ENCODE peak calls at places on chromosomes 13 and 19, in ten cellular contexts. H, O, T, Q, J, Z, V, X, U and L are unnamed samples.

GRCh38 chr19:52191374-52191773 is 1.5 kb downstream of the PPP2R1A start:
- DNase-seq in X (no peak), H (no peak), V (no peak), J (no peak), Q (no peak), O (no peak), Z (no peak), T (no peak), U (no peak), L (peak)

GRCh38 chr19:46107371-46107770 is 17.1 kb downstream of the IGFL3 start:
- DNase-seq in X (no peak), V (no peak), U (no peak), O (no peak), H (peak), J (no peak), Q (no peak), Z (no peak), T (no peak), L (peak)

GRCh38 chr13:96822900-96823299 is 171.4 kb downstream of the OXGR1 start:
- DNase-seq in V (no peak), O (peak), Q (peak), J (no peak), U (no peak), Z (no peak), X (peak), T (no peak), H (no peak), L (no peak)

GRCh38 chr19:10299545-10300458 is 9.8 kb downstream of the ZGLP1 start:
- DNase-seq in Q (no peak), T (no peak), J (no peak), U (no peak), H (no peak), O (no peak), X (no peak), Z (no peak), V (no peak), L (no peak)

GRCh38 chr19:53942001-53942786 is 20.5 kb upstream of the CACNG8 start:
- DNase-seq in H (no peak), J (peak), O (no peak), T (no peak), V (peak), U (no peak), Q (no peak), X (peak), Z (no peak), L (no peak)

GRCh38 chr19:13093407-13094284 is 9.0 kb downstream of the LYL1 start:
- DNase-seq in Q (peak), J (peak), V (peak), H (peak), U (peak), Z (peak), X (peak), T (peak), O (peak), L (peak)

GRCh38 chr19:30309983-30310805 is 62.0 kb upstream of the ZNF536 start:
- DNase-seq in Z (no peak), T (no peak), O (no peak), H (no peak), J (no peak), X (no peak), U (no peak), Q (no peak), V (no peak), L (no peak)

GRCh38 chr19:30906871-30907270 is 442.4 kb downstream of the TSHZ3 start:
- DNase-seq in V (no peak), U (no peak), X (no peak), H (no peak), Q (no peak), O (no peak), T (no peak), Z (no peak), J (no peak), L (no peak)

GRCh38 chr13:67408823-67409222 is 178.7 kb upstream of the PCDH9 start:
- DNase-seq in H (no peak), Q (no peak), T (no peak), U (no peak), J (no peak), O (no peak), X (peak), V (no peak), Z (no peak), L (peak)

GRCh38 chr19:3358919-3359849 is 7.2 kb upstream of the NFIC start:
- DNase-seq in J (peak), V (no peak), T (peak), H (no peak), O (peak), Z (no peak), U (peak), Q (no peak), X (peak), L (no peak)

GRCh38 chr13:83773961-83774360 is 108.3 kb downstream of the SLITRK1 start:
- DNase-seq in Q (no peak), O (no peak), X (no peak), J (no peak), V (no peak), T (no peak), U (no peak), Z (no peak), H (no peak), L (no peak)

GRCh38 chr19:30066781-30067759 is 125.0 kb downstream of the URI1 start:
- DNase-seq in T (no peak), H (no peak), O (no peak), U (no peak), X (no peak), J (no peak), Z (no peak), V (no peak), Q (no peak), L (no peak)

GRCh38 chr19:23351806-23352205 is 43.5 kb downstream of the ZNF91 start:
- DNase-seq in H (no peak), V (no peak), J (no peak), U (no peak), X (no peak), Q (no peak), T (no peak), Z (no peak), O (no peak), L (no peak)

GRCh38 chr19:47723573-47723923 is 10.3 kb downstream of the EHD2 start:
- DNase-seq in T (no peak), Z (no peak), V (no peak), U (no peak), J (no peak), H (peak), Q (no peak), O (no peak), X (no peak), L (peak)

GRCh38 chr13:44437356-44438233 is 64.0 kb downstream of the SERP2 start:
- DNase-seq in V (peak), U (no peak), Q (no peak), H (peak), X (peak), Z (no peak), J (no peak), O (no peak), T (no peak), L (peak)

GRCh38 chr13:113495494-113496251 is 5.2 kb upstream of the DCUN1D2 start:
- DNase-seq in O (no peak), U (no peak), X (peak), T (no peak), H (peak), Q (no peak), V (no peak), Z (no peak), J (no peak), L (no peak)